ENCODE peak calls at places on chromosomes 11 and 22, in six cellular contexts. J, I, N, Z, H and B are unnamed samples.

GRCh38 chr22:36385491-36386350 is 2.0 kb downstream of the MYH9 start:
- DNase-seq in H (no peak), N (peak), I (no peak), J (peak), Z (peak), B (peak)

GRCh38 chr11:396511-396947 is 2.5 kb downstream of the PKP3 start:
- DNase-seq in I (no peak), H (no peak), Z (no peak), J (peak), N (no peak), B (no peak)

GRCh38 chr11:73972620-73973449 is 9.8 kb downstream of the UCP2 start:
- DNase-seq in H (no peak), N (no peak), I (no peak), J (no peak), Z (no peak), B (no peak)

GRCh38 chr11:117199916-117200812 is 994 bp downstream of the TAGLN start:
- DNase-seq in J (no peak), N (no peak), H (no peak), Z (no peak), I (no peak), B (no peak)

GRCh38 chr11:73358071-73358470 is 18.1 kb upstream of the RELT start:
- DNase-seq in I (no peak), N (no peak), H (no peak), Z (no peak), J (no peak), B (no peak)

GRCh38 chr11:29119116-29119515 is 897.7 kb downstream of the KCNA4 start:
- DNase-seq in N (no peak), H (no peak), J (no peak), Z (no peak), I (no peak), B (no peak)

GRCh38 chr11:76918941-76919386 is 58.2 kb downstream of the ACER3 start:
- DNase-seq in I (no peak), J (peak), Z (no peak), N (no peak), H (no peak), B (no peak)

GRCh38 chr22:27990451-27990840 is 71.4 kb upstream of the PITPNB start:
- DNase-seq in Z (no peak), H (no peak), N (no peak), I (no peak), J (no peak), B (no peak)

GRCh38 chr11:27291302-27291889 is 71.6 kb downstream of the CCDC34 start:
- DNase-seq in J (peak), N (peak), I (no peak), H (no peak), Z (no peak), B (no peak)

GRCh38 chr11:61102667-61103491 is 590 bp downstream of the CD5 start:
- DNase-seq in J (no peak), I (no peak), H (no peak), N (no peak), Z (no peak), B (no peak)

GRCh38 chr11:69012092-69013008 is 696 bp downstream of the MRGPRF start:
- DNase-seq in H (no peak), I (no peak), Z (no peak), J (no peak), N (no peak), B (no peak)

GRCh38 chr11:106466441-106467190 is 389.2 kb downstream of the AASDHPPT start:
- DNase-seq in I (no peak), N (no peak), Z (no peak), J (no peak), H (no peak), B (no peak)

GRCh38 chr11:32103941-32104340 is 13.1 kb downstream of the RCN1 start:
- DNase-seq in Z (no peak), I (no peak), H (no peak), J (no peak), N (no peak), B (no peak)

GRCh38 chr11:134779179-134779578 is 367.1 kb upstream of the B3GAT1 start:
- DNase-seq in N (no peak), I (no peak), J (no peak), H (no peak), Z (no peak), B (no peak)